ENCODE peak calls at places on chromosome 19, in nine cellular contexts. M is stomach, F is suprapubic skin, R is tibial nerve, A is H1, H is transverse colon, V is ovary, X is A549, K is SK-N-SH. L is an unnamed sample.

GRCh38 chr19:57512845-57513244 is 13.1 kb downstream of the ZNF773 start:
- DNase-seq in M (no peak), F (no peak), R (no peak), A (no peak), H (no peak), V (no peak), X (no peak), K (no peak), L (no peak)

GRCh38 chr19:47779524-47780214 is 1.2 kb downstream of the SELENOW start:
- DNase-seq in M (peak), F (no peak), R (peak), A (no peak), H (peak), V (peak), X (no peak), K (no peak), L (no peak)

GRCh38 chr19:3506384-3507340 is 551 bp downstream of the FZR1 start:
- DNase-seq in M (peak), F (no peak), R (no peak), A (no peak), H (peak), V (peak), X (no peak), K (peak), L (no peak)

GRCh38 chr19:21823224-21823623 is 12.8 kb downstream of the ZNF43 start:
- DNase-seq in M (no peak), F (no peak), R (no peak), A (no peak), H (no peak), V (no peak), X (no peak), K (no peak), L (no peak)

GRCh38 chr19:35977446-35978222 is 17.4 kb upstream of the SDHAF1 start:
- DNase-seq in M (no peak), F (no peak), R (no peak), A (no peak), H (no peak), V (no peak), X (peak), K (peak), L (no peak)

GRCh38 chr19:43644181-43644580 is 4.5 kb upstream of the CADM4 start:
- DNase-seq in M (no peak), F (no peak), R (no peak), A (no peak), H (no peak), V (no peak), X (no peak), K (no peak), L (no peak)

GRCh38 chr19:28929026-28929425 is 283.9 kb downstream of the UQCRFS1 start:
- DNase-seq in M (no peak), F (no peak), R (no peak), A (no peak), H (no peak), V (no peak), X (no peak), K (no peak), L (no peak)

GRCh38 chr19:14048439-14049153 is 13.3 kb downstream of the PALM3 start:
- DNase-seq in M (peak), F (no peak), R (no peak), A (peak), H (peak), V (no peak), X (peak), K (peak), L (peak)

GRCh38 chr19:48466571-48467325 is 2.4 kb upstream of the CYTH2 start:
- DNase-seq in M (no peak), F (no peak), R (no peak), A (no peak), H (no peak), V (no peak), X (no peak), K (peak), L (no peak)

GRCh38 chr19:44609219-44609618 is 4.1 kb upstream of the IGSF23 start:
- DNase-seq in M (no peak), F (no peak), R (no peak), A (no peak), H (no peak), V (no peak), X (no peak), K (no peak), L (no peak)

GRCh38 chr19:1665565-1666047 is 13.2 kb upstream of the TCF3 start:
- DNase-seq in M (no peak), F (no peak), R (no peak), A (no peak), H (peak), V (no peak), X (no peak), K (no peak), L (no peak)

GRCh38 chr19:45152504-45153338 is 8.1 kb downstream of the NKPD1 start:
- DNase-seq in M (peak), F (no peak), R (no peak), A (no peak), H (peak), V (peak), X (no peak), K (peak), L (no peak)

GRCh38 chr19:42023121-42023942 is 29.3 kb upstream of the ATP1A3 start:
- DNase-seq in M (no peak), F (no peak), R (no peak), A (no peak), H (peak), V (no peak), X (peak), K (peak), L (no peak)

GRCh38 chr19:43675269-43675879 is 5.4 kb upstream of the PLAUR start:
- DNase-seq in M (peak), F (peak), R (no peak), A (no peak), H (peak), V (no peak), X (peak), K (no peak), L (no peak)

GRCh38 chr19:40662925-40663711 is 27.3 kb downstream of the NUMBL start:
- DNase-seq in M (peak), F (peak), R (peak), A (peak), H (peak), V (peak), X (peak), K (peak), L (peak)

GRCh38 chr19:56988271-56988670 is 131.5 kb upstream of the USP29 start:
- DNase-seq in M (no peak), F (no peak), R (no peak), A (no peak), H (no peak), V (no peak), X (no peak), K (no peak), L (no peak)

GRCh38 chr19:44807162-44807561 is 1.7 kb upstream of the BCAM start:
- DNase-seq in M (peak), F (no peak), R (no peak), A (no peak), H (peak), V (no peak), X (peak), K (no peak), L (no peak)

GRCh38 chr19:16585808-16586476 is 13.7 kb upstream of the SLC35E1 start:
- DNase-seq in M (no peak), F (no peak), R (no peak), A (no peak), H (peak), V (no peak), X (no peak), K (no peak), L (no peak)

GRCh38 chr19:34193439-34193838 is 21.1 kb downstream of the LSM14A start:
- DNase-seq in M (no peak), F (no peak), R (no peak), A (no peak), H (no peak), V (no peak), X (no peak), K (no peak), L (no peak)

GRCh38 chr19:34655651-34656050 is 21.3 kb downstream of the SCGB2B2 start:
- DNase-seq in M (no peak), F (no peak), R (no peak), A (no peak), H (no peak), V (no peak), X (no peak), K (no peak), L (no peak)

GRCh38 chr19:15641901-15642491 is 1.3 kb downstream of the CYP4F3 start:
- DNase-seq in M (no peak), F (no peak), R (no peak), A (no peak), H (no peak), V (no peak), X (no peak), K (no peak), L (no peak)

GRCh38 chr19:45211751-45212381 is 33.3 kb downstream of the BLOC1S3 start:
- DNase-seq in M (peak), F (no peak), R (peak), A (no peak), H (no peak), V (peak), X (no peak), K (peak), L (no peak)

GRCh38 chr19:34733266-34733825 is 697 bp upstream of the ZNF181 start:
- DNase-seq in M (no peak), F (no peak), R (peak), A (peak), H (no peak), V (no peak), X (no peak), K (peak), L (no peak)

GRCh38 chr19:1758959-1759903 is 5.9 kb downstream of the ONECUT3 start:
- DNase-seq in M (no peak), F (no peak), R (no peak), A (no peak), H (no peak), V (no peak), X (no peak), K (no peak), L (no peak)

GRCh38 chr19:49326165-49326704 is 1.2 kb upstream of the SLC6A16 start:
- DNase-seq in M (no peak), F (no peak), R (no peak), A (no peak), H (no peak), V (no peak), X (no peak), K (no peak), L (peak)

GRCh38 chr19:38759590-38760003 is 13.7 kb downstream of the LGALS7 start:
- DNase-seq in M (peak), F (no peak), R (no peak), A (no peak), H (peak), V (no peak), X (no peak), K (no peak), L (no peak)

GRCh38 chr19:752652-753517 is 2.0 kb downstream of the MISP start:
- DNase-seq in M (peak), F (no peak), R (peak), A (no peak), H (peak), V (peak), X (peak), K (no peak), L (no peak)

GRCh38 chr19:9406798-9407352 is 28.5 kb downstream of the ZNF266 start:
- DNase-seq in M (peak), F (no peak), R (peak), A (peak), H (peak), V (peak), X (peak), K (peak), L (no peak)

GRCh38 chr19:42191855-42192254 is 25.6 kb downstream of the DEDD2 start:
- DNase-seq in M (peak), F (no peak), R (no peak), A (no peak), H (peak), V (no peak), X (peak), K (no peak), L (no peak)

GRCh38 chr19:1324792-1325567 is 39.3 kb downstream of the EFNA2 start:
- DNase-seq in M (peak), F (no peak), R (peak), A (no peak), H (peak), V (peak), X (peak), K (peak), L (no peak)

GRCh38 chr19:47456721-47457478 is 14.8 kb downstream of the SLC8A2 start:
- DNase-seq in M (no peak), F (no peak), R (no peak), A (no peak), H (no peak), V (no peak), X (no peak), K (no peak), L (no peak)

GRCh38 chr19:2274185-2274711 is 7.7 kb downstream of the PEAK3 start:
- DNase-seq in M (no peak), F (no peak), R (no peak), A (no peak), H (no peak), V (no peak), X (no peak), K (no peak), L (no peak)

GRCh38 chr19:19167612-19168011 is 2.5 kb downstream of the MEF2B start:
- DNase-seq in M (no peak), F (no peak), R (no peak), A (no peak), H (no peak), V (no peak), X (no peak), K (no peak), L (no peak)

GRCh38 chr19:19169236-19170052 is 619 bp downstream of the MEF2B start:
- DNase-seq in M (no peak), F (no peak), R (no peak), A (no peak), H (no peak), V (no peak), X (no peak), K (no peak), L (no peak)

GRCh38 chr19:19171821-19172532 is 1.9 kb upstream of the MEF2B start:
- DNase-seq in M (no peak), F (no peak), R (no peak), A (no peak), H (no peak), V (no peak), X (no peak), K (no peak), L (no peak)

GRCh38 chr19:19171110-19171672 is 1.1 kb upstream of the MEF2B start:
- DNase-seq in M (no peak), F (no peak), R (no peak), A (no peak), H (no peak), V (no peak), X (no peak), K (no peak), L (no peak)

GRCh38 chr19:19170053-19170945 is at the start of gene MEF2B:
- DNase-seq in M (peak), F (peak), R (peak), A (peak), H (peak), V (peak), X (no peak), K (peak), L (no peak)
- TF ChIP-seq EP300 in M (no peak), F (no peak), R (no peak), A (no peak), H (no peak), V (no peak), X (no peak), K (no peak), L (no peak)

DNA sequence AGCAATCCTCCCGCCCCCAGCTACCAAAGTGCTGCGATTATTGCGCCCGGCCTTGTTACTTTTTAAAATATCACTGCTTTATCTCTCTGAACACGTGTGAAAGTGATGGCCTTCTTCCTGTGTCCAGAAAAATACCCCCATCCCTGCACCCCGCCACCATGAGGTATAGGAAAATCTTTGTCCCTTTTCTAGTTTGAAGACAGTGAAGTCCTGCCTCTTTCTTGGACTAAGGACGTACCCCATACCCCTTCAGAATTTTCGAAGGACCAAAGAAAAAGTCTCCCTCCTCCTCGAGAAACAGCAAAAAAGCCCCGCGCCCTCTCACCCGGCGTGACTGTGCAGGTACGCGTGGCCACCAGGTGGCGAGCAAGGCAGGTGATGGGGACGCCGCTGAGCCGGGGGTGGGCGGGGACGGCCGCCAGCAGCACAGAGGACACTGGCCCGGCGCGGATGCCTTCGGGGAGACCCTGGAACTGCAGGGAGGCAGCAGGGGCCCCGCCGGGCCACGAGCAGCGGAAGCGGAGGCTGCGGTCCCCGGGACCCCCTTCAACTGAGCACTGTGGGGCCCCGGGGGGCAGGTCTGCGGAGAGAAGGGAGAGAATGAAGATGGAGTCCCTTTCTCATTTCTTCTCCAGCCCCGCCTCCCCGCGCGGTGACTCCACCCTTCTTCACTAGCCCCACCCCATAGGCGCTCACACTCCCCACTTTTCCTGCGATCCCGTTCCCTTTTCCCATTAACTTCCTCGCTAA is 3.2 kb downstream of the VSIG10L start:
- DNase-seq in M (peak), F (peak), R (peak), A (peak), H (peak), V (peak), X (peak), K (peak), L (peak)
- H3K4me3 ChIP-seq in M (peak), F (peak), R (peak), A (peak), H (peak), V (peak), X (peak), K (peak), L (peak)

GRCh38 chr19:5905072-5905778 is 553 bp downstream of the VMAC start:
- DNase-seq in M (no peak), F (no peak), R (no peak), A (no peak), H (no peak), V (no peak), X (no peak), K (no peak), L (no peak)
- TF ChIP-seq EP300 in M (no peak), F (no peak), R (no peak), A (no peak), H (no peak), V (no peak), X (no peak), K (no peak), L (no peak)

DNA sequence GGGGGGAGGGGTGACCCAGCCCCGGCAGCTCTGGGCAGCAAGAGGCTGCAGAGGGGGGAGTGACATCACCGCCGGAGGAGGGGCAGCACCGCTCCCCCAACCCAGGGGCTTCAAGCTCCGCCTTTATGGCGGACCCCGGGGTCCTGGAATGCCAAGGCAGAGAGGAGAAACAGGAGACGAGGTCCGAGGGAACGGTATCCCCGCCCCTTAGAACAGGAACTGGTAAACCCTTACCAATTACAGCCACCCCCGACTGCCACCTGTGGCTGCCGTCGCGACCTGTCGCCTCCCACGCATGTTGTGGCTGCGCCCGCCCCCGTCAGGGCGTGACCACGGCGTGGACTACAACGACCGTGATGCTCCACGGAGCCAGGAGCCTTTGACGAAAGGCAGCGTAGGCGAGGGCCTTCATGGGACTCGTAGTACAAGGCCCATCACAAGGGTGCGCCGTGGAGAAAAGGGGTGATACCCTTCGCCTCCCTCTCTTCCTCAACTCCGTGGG is 4.1 kb upstream of the KCNC3 start:
- DNase-seq in M (peak), F (no peak), R (peak), A (peak), H (peak), V (peak), X (peak), K (peak), L (peak)
- H3K4me3 ChIP-seq in M (peak), F (peak), R (peak), A (peak), H (peak), V (peak), X (peak), K (peak), L (peak)

DNA sequence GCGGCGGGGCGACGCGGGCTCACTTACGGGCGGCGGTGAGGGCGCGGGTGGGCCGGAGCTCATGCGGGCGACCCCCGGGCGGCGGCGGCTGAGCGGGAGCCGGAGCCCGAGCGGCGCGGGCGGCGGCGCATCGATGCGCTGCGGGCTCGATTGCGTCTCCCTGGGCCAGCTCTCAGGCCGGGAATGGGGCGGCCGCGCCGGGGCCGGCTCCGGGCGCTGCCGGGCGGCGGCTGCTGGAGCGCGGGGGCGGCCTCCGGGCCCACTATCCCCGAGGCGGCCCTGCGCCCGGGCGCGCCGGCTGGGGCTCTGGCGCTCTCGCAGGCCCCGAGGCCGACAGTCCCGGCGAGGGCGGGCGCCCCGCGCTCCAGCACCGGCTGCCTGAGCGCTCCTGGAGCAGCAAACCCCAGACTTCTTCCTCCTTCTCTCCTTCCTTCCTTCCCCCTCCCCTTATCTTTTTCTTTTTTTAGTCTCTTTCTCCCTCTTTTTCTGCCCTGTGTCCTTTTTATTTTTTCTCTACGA is 1.5 kb upstream of the TSHZ3 start:
- DNase-seq in M (peak), F (no peak), R (no peak), A (no peak), H (peak), V (peak), X (no peak), K (peak), L (no peak)
- TF ChIP-seq EP300 in M (no peak), F (no peak), R (no peak), A (no peak), H (no peak), V (no peak), X (no peak), K (no peak), L (no peak)

DNA sequence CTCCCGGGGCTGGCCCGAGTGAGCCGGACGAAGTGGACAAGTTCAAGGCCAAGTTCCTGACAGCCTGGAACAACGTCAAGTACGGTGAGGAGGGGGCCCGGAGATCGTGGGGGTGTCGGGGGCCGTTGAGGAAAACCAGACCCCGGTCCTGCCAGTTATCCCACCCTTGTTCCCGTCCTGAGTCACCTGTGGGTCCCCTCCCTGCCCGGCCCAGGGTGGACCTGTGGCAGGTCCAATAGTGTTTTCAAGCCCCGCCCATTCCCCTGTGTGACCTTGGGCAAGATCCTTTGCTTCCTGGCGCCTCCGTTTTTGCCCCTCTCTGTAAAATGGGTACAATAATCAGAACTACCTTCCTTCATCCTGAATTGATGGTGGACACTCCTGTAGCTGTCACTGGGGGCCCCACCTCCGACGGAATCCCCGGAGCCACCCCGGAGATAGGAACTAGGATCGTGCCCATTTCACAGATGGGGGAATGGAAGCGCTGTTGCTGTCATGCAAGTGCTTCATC is 593 bp downstream of the ATG4D start:
- DNase-seq in M (peak), F (no peak), R (no peak), A (no peak), H (peak), V (peak), X (no peak), K (no peak), L (no peak)
- H3K4me3 ChIP-seq in M (peak), F (peak), R (peak), A (peak), H (peak), V (peak), X (peak), K (peak), L (peak)

L was measured in esophagus muscularis mucosa.